ENCODE peak calls at places on chromosomes 2 and 18, in eight cellular contexts. Q, R, D, U, C, Y, Z and T are unnamed samples.

GRCh38 chr2:42371621-42372473 is 10.8 kb upstream of the COX7A2L start:
- DNase-seq in Q (peak), R (no peak), D (no peak), U (no peak), C (peak), Y (no peak), Z (no peak), T (no peak)

GRCh38 chr2:230956827-230957755 is 32.0 kb upstream of the GPR55 start:
- DNase-seq in Q (peak), R (no peak), D (no peak), U (peak), C (peak), Y (peak), Z (peak), T (peak)

GRCh38 chr2:222976521-222977076 is 75.4 kb upstream of the KCNE4 start:
- DNase-seq in Q (no peak), R (no peak), D (no peak), U (no peak), C (no peak), Y (no peak), Z (no peak), T (no peak)

GRCh38 chr18:6557052-6557451 is 142.3 kb upstream of the L3MBTL4 start:
- DNase-seq in Q (no peak), R (no peak), D (no peak), U (no peak), C (no peak), Y (no peak), Z (no peak), T (no peak)

GRCh38 chr18:44036500-44036899 is 644.2 kb upstream of the SETBP1 start:
- DNase-seq in Q (no peak), R (no peak), D (no peak), U (no peak), C (peak), Y (peak), Z (peak), T (no peak)

GRCh38 chr2:179240481-179241451 is 23.9 kb downstream of the SESTD1 start:
- DNase-seq in Q (no peak), R (no peak), D (no peak), U (no peak), C (no peak), Y (no peak), Z (no peak), T (no peak)

GRCh38 chr2:199738723-199739412 is 112.1 kb downstream of the FTCDNL1 start:
- DNase-seq in Q (peak), R (no peak), D (no peak), U (peak), C (no peak), Y (no peak), Z (no peak), T (no peak)

GRCh38 chr2:13212115-13212514 is 495.4 kb downstream of the TRIB2 start:
- DNase-seq in Q (no peak), R (no peak), D (no peak), U (no peak), C (no peak), Y (no peak), Z (no peak), T (no peak)

GRCh38 chr18:61333271-61333745 is at the start of gene CDH20:
- DNase-seq in Q (no peak), R (no peak), D (no peak), U (no peak), C (no peak), Y (no peak), Z (no peak), T (no peak)

GRCh38 chr2:213316001-213316735 is 31.9 kb downstream of the SPAG16 start:
- DNase-seq in Q (peak), R (no peak), D (no peak), U (peak), C (no peak), Y (peak), Z (no peak), T (peak)

GRCh38 chr18:13112982-13113381 is 105.6 kb upstream of the LDLRAD4 start:
- DNase-seq in Q (no peak), R (no peak), D (peak), U (peak), C (peak), Y (peak), Z (peak), T (no peak)

GRCh38 chr2:39521876-39522517 is 84.9 kb upstream of the MAP4K3 start:
- DNase-seq in Q (no peak), R (no peak), D (no peak), U (no peak), C (no peak), Y (no peak), Z (no peak), T (no peak)

GRCh38 chr2:61471905-61472805 is 1.3 kb upstream of the USP34 start:
- DNase-seq in Q (peak), R (no peak), D (no peak), U (peak), C (peak), Y (peak), Z (no peak), T (no peak)

GRCh38 chr2:204538179-204539009 is 6.9 kb upstream of the PARD3B start:
- DNase-seq in Q (no peak), R (no peak), D (no peak), U (no peak), C (peak), Y (peak), Z (peak), T (no peak)

GRCh38 chr18:79707239-79707638 is 27.6 kb downstream of the CTDP1 start:
- DNase-seq in Q (no peak), R (no peak), D (no peak), U (no peak), C (no peak), Y (no peak), Z (no peak), T (no peak)

GRCh38 chr18:79707671-79708070 is 28.1 kb downstream of the CTDP1 start:
- DNase-seq in Q (no peak), R (no peak), D (no peak), U (no peak), C (no peak), Y (no peak), Z (no peak), T (no peak)

GRCh38 chr18:79706006-79706405 is 26.4 kb downstream of the CTDP1 start:
- DNase-seq in Q (no peak), R (no peak), D (no peak), U (no peak), C (no peak), Y (no peak), Z (no peak), T (no peak)

GRCh38 chr18:79706658-79707057 is 27.1 kb downstream of the CTDP1 start:
- DNase-seq in Q (no peak), R (no peak), D (no peak), U (no peak), C (no peak), Y (no peak), Z (no peak), T (no peak)

DNA sequence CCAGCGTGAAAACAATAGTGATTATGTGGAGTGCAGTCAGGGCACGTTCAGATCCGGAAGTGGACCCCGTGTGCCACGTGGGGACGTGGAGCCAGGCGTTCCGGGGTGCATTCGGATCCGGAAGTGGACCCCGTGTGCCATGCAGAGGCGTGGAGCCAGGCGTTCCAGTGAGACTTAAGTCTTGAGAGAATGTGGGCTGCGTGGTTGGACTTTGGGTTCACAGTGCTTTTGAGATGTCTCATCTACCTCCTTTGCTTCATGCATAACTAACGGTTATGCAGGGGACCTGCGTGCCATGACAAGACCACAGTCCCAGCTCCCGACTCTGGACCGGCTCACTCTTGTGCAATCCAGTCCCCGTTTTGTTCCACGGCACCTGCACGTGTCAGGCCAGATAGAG is 28.8 kb downstream of the CTDP1 start:
- DNase-seq in Q (no peak), R (no peak), D (no peak), U (no peak), C (no peak), Y (no peak), Z (no peak), T (no peak)
- TF ChIP-seq POLR2A in Q (no peak), R (no peak), D (no peak), U (no peak), C (no peak), Y (no peak), Z (no peak), T (no peak)

DNA sequence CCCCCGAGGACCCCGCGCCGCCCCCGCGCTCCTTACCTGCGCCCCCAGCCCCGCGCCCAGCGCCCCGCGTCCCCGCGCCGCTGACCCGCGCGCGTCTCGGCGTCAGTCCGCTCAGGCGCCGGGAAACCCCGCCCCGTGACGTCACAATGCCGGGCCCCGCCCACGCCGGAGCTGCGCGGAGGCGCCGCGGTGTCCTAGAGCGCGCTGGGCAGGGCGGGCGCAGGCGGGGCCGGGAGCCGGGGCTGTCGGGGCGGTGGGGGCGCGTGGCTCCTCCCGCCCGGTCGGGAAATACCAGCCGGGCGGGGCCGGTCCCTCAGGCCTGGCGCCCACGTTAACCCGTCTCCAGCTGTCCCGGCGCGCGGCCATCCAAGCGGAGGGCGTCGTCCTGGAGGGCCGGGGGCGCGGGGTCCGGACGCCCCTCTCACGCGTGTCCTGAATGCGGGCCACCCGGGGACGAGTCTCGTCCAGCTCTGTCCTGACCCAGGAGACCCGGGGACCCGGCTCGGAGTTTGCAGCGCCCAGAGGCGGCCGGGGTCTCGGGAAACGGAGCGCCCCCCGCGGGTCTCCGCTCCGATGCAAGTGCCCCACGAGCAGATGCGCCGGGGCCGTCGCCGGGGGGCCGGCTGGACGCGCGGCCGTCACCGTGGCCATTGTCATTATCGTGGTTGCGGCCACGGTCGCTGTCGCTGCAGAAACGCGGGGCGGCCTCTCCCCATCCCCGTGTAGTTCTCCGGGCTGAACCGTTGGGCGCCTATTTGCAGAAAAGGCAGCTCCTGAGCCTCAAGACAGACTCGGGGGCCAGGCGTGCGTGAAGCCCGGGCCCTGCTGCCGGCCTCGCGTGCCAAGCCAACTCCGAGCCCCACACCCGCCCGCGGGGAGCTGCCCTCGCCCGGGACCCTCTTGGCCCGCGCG is at the start of gene SLC66A2:
- DNase-seq in Q (peak), R (peak), D (peak), U (peak), C (peak), Y (peak), Z (peak), T (peak)
- TF ChIP-seq POLR2A in Q (peak), R (peak), D (peak), U (peak), C (peak), Y (peak), Z (no peak), T (no peak)

DNA sequence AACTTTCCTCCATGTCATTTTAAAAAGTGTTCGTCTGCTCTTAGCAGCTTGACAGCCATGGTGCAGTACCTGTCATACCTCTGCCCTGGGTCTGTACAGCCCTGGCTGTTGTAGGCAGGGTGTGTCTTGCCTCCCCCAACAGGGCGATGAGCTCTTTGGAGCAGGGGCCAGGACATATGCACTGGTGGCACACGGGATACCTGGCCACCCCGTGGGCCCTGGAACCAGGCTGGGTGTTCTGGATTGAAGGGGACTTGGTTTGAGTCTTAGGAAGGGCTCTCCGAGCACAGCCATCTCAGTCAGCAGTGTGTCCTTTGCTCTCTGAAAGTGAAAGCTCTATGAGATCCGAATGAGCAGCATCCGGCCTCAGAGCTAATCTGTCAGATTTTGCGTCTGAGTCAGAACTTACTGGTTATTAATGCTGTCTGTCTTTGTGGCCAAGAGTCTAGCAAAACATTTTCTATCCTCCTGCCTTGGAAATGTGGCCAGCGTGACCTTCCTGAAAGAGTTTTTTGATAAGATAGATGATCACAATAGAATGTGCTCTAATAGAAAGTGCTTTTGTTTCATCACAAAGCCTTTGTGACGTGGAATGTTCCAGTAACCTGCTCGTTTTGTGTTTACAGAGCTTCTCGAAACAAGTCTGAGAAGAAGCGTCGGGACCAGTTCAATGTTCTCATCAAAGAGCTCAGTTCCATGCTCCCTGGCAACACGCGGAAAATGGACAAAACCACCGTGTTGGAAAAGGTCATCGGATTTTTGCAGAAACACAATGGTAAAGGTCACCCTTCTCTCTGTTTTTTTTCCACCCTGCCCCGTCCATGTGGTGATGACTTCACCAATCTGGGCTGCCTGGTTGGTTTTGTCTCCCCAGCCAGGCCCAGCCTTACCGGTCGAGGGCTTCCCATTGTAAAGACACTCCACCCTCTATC is 77.3 kb upstream of the RPL31 start:
- DNase-seq in Q (no peak), R (no peak), D (peak), U (no peak), C (peak), Y (peak), Z (peak), T (peak)
- TF ChIP-seq POLR2A in Q (no peak), R (no peak), D (no peak), U (no peak), C (peak), Y (no peak), Z (no peak), T (no peak)

GRCh38 chr18:35240664-35241522 is at the start of gene ZNF397:
- DNase-seq in Q (peak), R (peak), D (peak), U (peak), C (peak), Y (peak), Z (peak), T (peak)
- TF ChIP-seq POLR2A in Q (peak), R (peak), D (peak), U (peak), C (peak), Y (peak), Z (no peak), T (peak)

GRCh38 chr2:215358891-215359575 is 47.2 kb downstream of the ATIC start:
- DNase-seq in Q (no peak), R (no peak), D (no peak), U (no peak), C (no peak), Y (no peak), Z (no peak), T (no peak)
- TF ChIP-seq POLR2A in Q (no peak), R (no peak), D (no peak), U (no peak), C (no peak), Y (no peak), Z (no peak), T (no peak)

DNA sequence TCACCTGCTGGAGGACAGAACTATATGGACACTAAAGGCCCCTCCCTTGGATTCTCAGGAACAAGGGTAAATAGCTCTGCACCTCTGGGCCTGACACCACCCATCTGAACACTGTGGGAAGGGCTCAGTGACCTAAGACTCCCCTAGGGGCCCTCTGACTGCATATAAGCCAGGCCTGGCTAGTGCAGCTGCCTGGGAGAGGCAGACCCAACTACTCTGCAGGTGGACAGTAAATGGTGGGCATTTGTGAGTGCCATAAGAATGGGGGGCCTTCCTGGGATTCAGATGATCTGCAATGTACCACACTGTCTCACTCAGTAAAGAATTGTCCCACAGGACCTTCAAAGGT is 11.2 kb upstream of the WIPF1 start:
- DNase-seq in Q (no peak), R (no peak), D (no peak), U (no peak), C (no peak), Y (no peak), Z (no peak), T (no peak)
- TF ChIP-seq POLR2A in Q (no peak), R (no peak), D (no peak), U (no peak), C (no peak), Y (no peak), Z (no peak), T (no peak)

GRCh38 chr18:5298156-5298852 is 2.8 kb upstream of the ZBTB14 start:
- DNase-seq in Q (no peak), R (no peak), D (no peak), U (no peak), C (no peak), Y (no peak), Z (no peak), T (no peak)

GRCh38 chr18:5295231-5295920 is at the start of gene ZBTB14:
- DNase-seq in Q (peak), R (peak), D (peak), U (peak), C (peak), Y (peak), Z (peak), T (peak)

GRCh38 chr18:5295981-5296705 is 617 bp upstream of the ZBTB14 start:
- DNase-seq in Q (peak), R (peak), D (peak), U (peak), C (peak), Y (peak), Z (peak), T (peak)

GRCh38 chr18:5297582-5297981 is 2.1 kb upstream of the ZBTB14 start:
- DNase-seq in Q (no peak), R (no peak), D (no peak), U (no peak), C (no peak), Y (no peak), Z (no peak), T (no peak)

DNA sequence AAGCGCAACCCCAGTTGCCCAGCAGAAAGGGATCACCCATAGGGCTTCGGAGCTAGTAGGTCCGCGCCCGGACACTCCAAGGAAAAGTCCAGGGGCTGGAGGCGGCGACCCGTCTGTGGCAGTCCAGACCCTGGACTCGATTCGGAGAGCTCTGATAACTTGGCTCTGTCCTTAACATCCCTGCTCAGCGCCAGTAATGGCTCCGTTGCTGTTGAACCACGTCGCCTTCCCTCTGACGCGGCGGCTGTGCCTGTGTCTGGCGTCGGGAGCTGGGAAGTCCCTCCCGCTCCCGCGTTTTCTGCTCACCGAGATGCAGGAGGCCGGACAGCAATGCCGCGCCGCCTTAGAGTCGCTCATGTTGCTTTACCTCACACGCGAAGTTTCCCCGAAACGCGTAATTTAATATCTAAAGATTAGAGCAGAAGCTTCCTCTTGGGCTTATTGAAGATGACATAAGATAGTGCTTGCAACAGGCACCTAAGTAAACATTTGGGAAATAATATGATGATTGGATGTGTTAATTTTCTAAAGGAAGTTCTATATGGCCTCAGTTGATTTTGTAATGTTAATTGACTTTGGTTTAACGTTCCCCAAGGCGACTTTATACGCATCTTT is 1.3 kb upstream of the ZBTB14 start:
- DNase-seq in Q (peak), R (peak), D (peak), U (peak), C (peak), Y (peak), Z (peak), T (peak)
- TF ChIP-seq POLR2A in Q (no peak), R (no peak), D (no peak), U (peak), C (peak), Y (peak), Z (no peak), T (peak)